ENCODE peak calls at places on chromosomes 4 and X, in seven cellular contexts. One of them, this sample, is unnamed.

GRCh38 chr4:189436207-189436606 is 504.5 kb upstream of the FRG1 start:
- DNase-seq in GM23338: peak; percentile 73
- DNase-seq in CD8-positive, alpha-beta T cell: no peak
- DNase-seq in heart left ventricle: no peak
- DNase-seq in tibial nerve: no peak
- DNase-seq in cardiac muscle cell: no peak
- DNase-seq in lower lobe of right lung: no peak
- DNase-seq in this sample: no peak

GRCh38 chrX:7147431-7147977 is at the start of gene STS:
- DNase-seq in CD8-positive, alpha-beta T cell: peak; percentile 48
- DNase-seq in cardiac muscle cell: peak; percentile 70
- DNase-seq in heart left ventricle: peak; percentile 68
- DNase-seq in lower lobe of right lung: peak; percentile 58
- DNase-seq in tibial nerve: peak; percentile 4
- DNase-seq in GM23338: peak; percentile 29
- DNase-seq in this sample: peak; percentile 37

GRCh38 chr4:39732728-39733127 is 34.8 kb downstream of the UBE2K start:
- DNase-seq in GM23338: no peak
- DNase-seq in cardiac muscle cell: no peak
- DNase-seq in CD8-positive, alpha-beta T cell: no peak
- DNase-seq in heart left ventricle: no peak
- DNase-seq in lower lobe of right lung: no peak
- DNase-seq in tibial nerve: no peak
- DNase-seq in this sample: no peak

GRCh38 chr4:53558061-53558801 is 33.1 kb downstream of the LNX1 start:
- DNase-seq in cardiac muscle cell: no peak
- DNase-seq in heart left ventricle: no peak
- DNase-seq in CD8-positive, alpha-beta T cell: no peak
- DNase-seq in lower lobe of right lung: no peak
- DNase-seq in GM23338: peak; percentile 44
- DNase-seq in tibial nerve: no peak
- DNase-seq in this sample: no peak

GRCh38 chr4:145333786-145334185 is 147.9 kb upstream of the SMAD1 start:
- DNase-seq in CD8-positive, alpha-beta T cell: no peak
- DNase-seq in tibial nerve: no peak
- DNase-seq in lower lobe of right lung: no peak
- DNase-seq in heart left ventricle: no peak
- DNase-seq in GM23338: no peak
- DNase-seq in cardiac muscle cell: no peak
- DNase-seq in this sample: no peak

GRCh38 chrX:71606536-71607216 is 11.6 kb downstream of the CXCR3 start:
- DNase-seq in heart left ventricle: no peak
- DNase-seq in cardiac muscle cell: no peak
- DNase-seq in CD8-positive, alpha-beta T cell: peak; percentile 53
- DNase-seq in lower lobe of right lung: no peak
- DNase-seq in tibial nerve: no peak
- DNase-seq in GM23338: no peak
- DNase-seq in this sample: no peak

GRCh38 chr4:112706840-112707207 is 69.9 kb downstream of the LARP7 start:
- DNase-seq in CD8-positive, alpha-beta T cell: no peak
- DNase-seq in heart left ventricle: no peak
- DNase-seq in GM23338: no peak
- DNase-seq in lower lobe of right lung: no peak
- DNase-seq in cardiac muscle cell: no peak
- DNase-seq in tibial nerve: no peak
- DNase-seq in this sample: no peak

GRCh38 chr4:28966982-28967381 is 1753.2 kb upstream of the PCDH7 start:
- DNase-seq in heart left ventricle: no peak
- DNase-seq in GM23338: no peak
- DNase-seq in tibial nerve: no peak
- DNase-seq in lower lobe of right lung: no peak
- DNase-seq in cardiac muscle cell: no peak
- DNase-seq in CD8-positive, alpha-beta T cell: no peak
- DNase-seq in this sample: no peak

GRCh38 chr4:188578657-188579056 is 439.4 kb downstream of the TRIML1 start:
- DNase-seq in GM23338: no peak
- DNase-seq in CD8-positive, alpha-beta T cell: no peak
- DNase-seq in cardiac muscle cell: no peak
- DNase-seq in heart left ventricle: no peak
- DNase-seq in lower lobe of right lung: no peak
- DNase-seq in tibial nerve: no peak
- DNase-seq in this sample: no peak

GRCh38 chr4:153421980-153422379 is 44.2 kb upstream of the TMEM131L start:
- DNase-seq in heart left ventricle: no peak
- DNase-seq in tibial nerve: no peak
- DNase-seq in GM23338: no peak
- DNase-seq in cardiac muscle cell: no peak
- DNase-seq in CD8-positive, alpha-beta T cell: no peak
- DNase-seq in lower lobe of right lung: no peak
- DNase-seq in this sample: no peak

GRCh38 chr4:4866124-4866832 is 6.8 kb downstream of the MSX1 start:
- DNase-seq in GM23338: peak; percentile 57
- DNase-seq in cardiac muscle cell: peak; percentile 46
- DNase-seq in CD8-positive, alpha-beta T cell: no peak
- DNase-seq in lower lobe of right lung: no peak
- DNase-seq in tibial nerve: no peak
- DNase-seq in heart left ventricle: no peak
- DNase-seq in this sample: no peak
- H3K4me3 ChIP-seq in GM23338: peak overlapping the region; percentile 50
- H3K4me3 ChIP-seq in cardiac muscle cell: peak overlapping the region; percentile 30
- H3K4me3 ChIP-seq in CD8-positive, alpha-beta T cell: no peak overlapping the region
- H3K4me3 ChIP-seq in lower lobe of right lung: peak overlapping the region; percentile 18
- H3K4me3 ChIP-seq in tibial nerve: peak overlapping the region; percentile 2
- H3K4me3 ChIP-seq in heart left ventricle: peak overlapping the region; percentile 34
- H3K4me3 ChIP-seq in this sample: peak overlapping the region; percentile 32

GRCh38 chr4:3323071-3323481 is 30.3 kb downstream of the RGS12 start:
- DNase-seq in GM23338: no peak
- DNase-seq in lower lobe of right lung: no peak
- DNase-seq in tibial nerve: no peak
- DNase-seq in cardiac muscle cell: no peak
- DNase-seq in CD8-positive, alpha-beta T cell: no peak
- DNase-seq in heart left ventricle: no peak
- DNase-seq in this sample: no peak
- TF ChIP-seq CTCF in GM23338: no peak
- TF ChIP-seq CTCF in lower lobe of right lung: no peak
- TF ChIP-seq CTCF in tibial nerve: no peak
- TF ChIP-seq CTCF in cardiac muscle cell: no peak
- TF ChIP-seq CTCF in CD8-positive, alpha-beta T cell: no peak
- TF ChIP-seq CTCF in heart left ventricle: no peak
- TF ChIP-seq CTCF in this sample: no peak

DNA sequence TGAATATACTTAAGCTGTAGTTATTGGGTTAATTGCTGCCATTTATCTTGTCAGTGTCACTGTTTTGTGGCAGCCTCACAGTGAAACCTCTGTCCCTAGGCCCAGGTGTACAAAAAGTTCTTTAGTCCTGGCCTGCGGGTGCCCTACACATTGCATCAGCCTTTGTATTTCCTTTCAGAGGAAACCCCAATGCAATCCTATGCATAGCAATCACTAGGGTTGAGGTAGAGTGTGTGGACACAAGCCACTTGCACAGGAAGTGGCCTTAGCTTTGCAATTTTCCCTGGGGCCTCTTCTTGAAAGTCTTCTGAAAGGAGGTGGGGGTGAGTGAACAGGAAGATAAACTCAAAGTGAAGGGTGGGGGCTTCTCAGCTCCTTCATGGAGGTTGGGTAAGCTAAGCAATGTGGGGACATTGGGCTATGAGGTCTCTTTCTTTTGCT is 27.8 kb downstream of the VSIG4 start:
- DNase-seq in cardiac muscle cell: no peak
- DNase-seq in GM23338: no peak
- DNase-seq in heart left ventricle: no peak
- DNase-seq in lower lobe of right lung: no peak
- DNase-seq in tibial nerve: no peak
- DNase-seq in CD8-positive, alpha-beta T cell: no peak
- DNase-seq in this sample: no peak
- H3K4me1 ChIP-seq in cardiac muscle cell: no peaks in the 10 kb centered on the region
- H3K4me1 ChIP-seq in GM23338: no peaks in the 10 kb centered on the region
- H3K4me1 ChIP-seq in heart left ventricle: no peaks in the 10 kb centered on the region
- H3K4me1 ChIP-seq in lower lobe of right lung: no peaks in the 10 kb centered on the region
- H3K4me1 ChIP-seq in tibial nerve: no peaks in the 10 kb centered on the region
- H3K4me1 ChIP-seq in CD8-positive, alpha-beta T cell: peaks cover 55% of the 10 kb centered on the region
- H3K4me1 ChIP-seq in this sample: peaks cover 2% of the 10 kb centered on the region

DNA sequence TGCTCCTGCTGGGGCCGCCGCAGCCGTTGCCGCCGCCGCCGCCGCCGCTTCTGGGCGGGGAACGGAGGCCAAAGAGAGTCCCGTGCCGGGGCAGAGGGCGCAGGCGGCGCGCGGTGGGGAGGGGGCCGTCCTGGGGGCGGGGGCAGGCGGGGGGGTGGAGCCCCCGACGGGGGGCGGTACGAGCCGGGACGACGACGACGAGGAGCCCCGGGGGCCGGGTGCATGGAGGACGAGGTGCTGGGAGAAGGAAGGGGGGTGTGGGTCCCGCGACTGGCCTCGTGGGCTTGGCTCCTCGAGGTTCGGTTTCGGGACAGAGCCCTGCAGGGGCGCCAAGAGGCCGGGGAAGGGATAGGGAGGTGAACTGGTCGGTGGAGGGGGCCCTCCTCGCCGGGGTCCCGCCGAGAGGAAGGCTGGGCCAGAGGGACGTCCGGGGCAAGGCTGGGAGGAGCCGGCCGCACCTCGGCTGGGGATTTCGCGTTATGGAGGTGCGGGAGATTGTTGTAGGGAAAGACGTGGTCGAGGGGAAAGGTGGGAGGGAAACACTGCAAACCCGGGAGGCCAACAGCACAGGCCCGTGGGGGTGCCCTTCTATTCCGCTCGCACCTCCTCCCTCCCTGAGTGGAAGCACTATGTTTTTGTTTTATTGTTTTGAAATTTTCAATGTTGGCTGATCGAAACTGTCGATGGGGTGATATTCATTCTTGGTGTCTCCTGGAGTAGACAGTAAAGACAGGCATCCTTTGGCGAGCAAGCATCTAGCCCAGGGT is 1.9 kb downstream of the BCORL1 start:
- DNase-seq in CD8-positive, alpha-beta T cell: peak; percentile 48
- DNase-seq in GM23338: peak; percentile 32
- DNase-seq in cardiac muscle cell: no peak
- DNase-seq in tibial nerve: peak; percentile 4
- DNase-seq in heart left ventricle: peak; percentile 69
- DNase-seq in lower lobe of right lung: peak; percentile 58
- DNase-seq in this sample: peak; percentile 33
- H3K4me3 ChIP-seq in CD8-positive, alpha-beta T cell: peak overlapping the region; percentile 48
- H3K4me3 ChIP-seq in GM23338: peak overlapping the region; percentile 53
- H3K4me3 ChIP-seq in cardiac muscle cell: no peak overlapping the region
- H3K4me3 ChIP-seq in tibial nerve: peak overlapping the region; percentile 50
- H3K4me3 ChIP-seq in heart left ventricle: no peak overlapping the region
- H3K4me3 ChIP-seq in lower lobe of right lung: no peak overlapping the region
- H3K4me3 ChIP-seq in this sample: no peak overlapping the region

DNA sequence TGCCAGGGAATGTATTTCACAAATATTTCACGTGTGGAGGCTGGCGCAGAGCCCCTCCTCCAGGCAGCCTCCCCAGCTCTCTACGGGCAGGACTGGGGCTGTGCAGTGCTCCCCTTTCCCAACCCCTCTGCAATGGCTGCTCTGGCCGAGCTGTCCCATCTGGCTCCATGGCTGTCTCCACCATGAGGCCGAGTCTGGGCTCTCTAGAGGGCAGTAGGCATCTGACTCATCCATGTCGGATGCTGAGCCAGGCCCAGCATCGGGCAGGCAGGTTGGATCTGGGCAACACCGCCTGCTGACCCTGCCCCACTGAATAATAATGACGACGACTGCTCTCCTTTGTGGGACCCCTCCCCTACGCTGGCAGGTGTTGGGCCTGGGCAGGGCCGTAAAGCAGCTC is 11.0 kb upstream of the SH3TC1 start:
- DNase-seq in cardiac muscle cell: no peak
- DNase-seq in heart left ventricle: no peak
- DNase-seq in CD8-positive, alpha-beta T cell: no peak
- DNase-seq in GM23338: no peak
- DNase-seq in tibial nerve: no peak
- DNase-seq in lower lobe of right lung: no peak
- DNase-seq in this sample: no peak
- TF ChIP-seq CTCF in cardiac muscle cell: no peak
- TF ChIP-seq CTCF in heart left ventricle: no peak
- TF ChIP-seq CTCF in CD8-positive, alpha-beta T cell: no peak
- TF ChIP-seq CTCF in GM23338: no peak
- TF ChIP-seq CTCF in tibial nerve: no peak
- TF ChIP-seq CTCF in lower lobe of right lung: no peak
- TF ChIP-seq CTCF in this sample: no peak

GRCh38 chr4:87006531-87007344 is 71.9 kb downstream of the AFF1 start:
- DNase-seq in heart left ventricle: peak; percentile 96
- DNase-seq in tibial nerve: peak; percentile 86
- DNase-seq in cardiac muscle cell: peak; percentile 97
- DNase-seq in CD8-positive, alpha-beta T cell: peak; percentile 92
- DNase-seq in lower lobe of right lung: peak; percentile 97
- DNase-seq in GM23338: peak; percentile 97
- DNase-seq in this sample: peak; percentile 97

GRCh38 chr4:87005369-87005689 is 70.5 kb downstream of the AFF1 start:
- DNase-seq in cardiac muscle cell: no peak
- DNase-seq in CD8-positive, alpha-beta T cell: no peak
- DNase-seq in heart left ventricle: no peak
- DNase-seq in GM23338: no peak
- DNase-seq in tibial nerve: no peak
- DNase-seq in lower lobe of right lung: no peak
- DNase-seq in this sample: no peak

GRCh38 chr4:87009095-87009648 is 74.4 kb downstream of the AFF1 start:
- DNase-seq in heart left ventricle: no peak
- DNase-seq in tibial nerve: no peak
- DNase-seq in GM23338: no peak
- DNase-seq in lower lobe of right lung: no peak
- DNase-seq in CD8-positive, alpha-beta T cell: no peak
- DNase-seq in cardiac muscle cell: no peak
- DNase-seq in this sample: no peak

GRCh38 chr4:87005690-87006461 is 71.1 kb downstream of the AFF1 start:
- DNase-seq in CD8-positive, alpha-beta T cell: peak; percentile 11
- DNase-seq in lower lobe of right lung: no peak
- DNase-seq in tibial nerve: no peak
- DNase-seq in heart left ventricle: no peak
- DNase-seq in cardiac muscle cell: peak; percentile 37
- DNase-seq in GM23338: peak; percentile 51
- DNase-seq in this sample: no peak

GRCh38 chr4:87007345-87008181 is 72.8 kb downstream of the AFF1 start:
- DNase-seq in cardiac muscle cell: peak; percentile 75
- DNase-seq in tibial nerve: peak; percentile 70
- DNase-seq in GM23338: peak; percentile 71
- DNase-seq in CD8-positive, alpha-beta T cell: peak; percentile 37
- DNase-seq in heart left ventricle: peak; percentile 82
- DNase-seq in lower lobe of right lung: peak; percentile 61
- DNase-seq in this sample: peak; percentile 71
- H3K4me1 ChIP-seq in cardiac muscle cell: peaks cover 45% of the 10 kb centered on the region
- H3K4me1 ChIP-seq in tibial nerve: peaks cover 14% of the 10 kb centered on the region
- H3K4me1 ChIP-seq in GM23338: peaks cover 77% of the 10 kb centered on the region
- H3K4me1 ChIP-seq in CD8-positive, alpha-beta T cell: peaks cover 44% of the 10 kb centered on the region
- H3K4me1 ChIP-seq in heart left ventricle: peaks cover 29% of the 10 kb centered on the region
- H3K4me1 ChIP-seq in lower lobe of right lung: peaks cover 62% of the 10 kb centered on the region
- H3K4me1 ChIP-seq in this sample: peaks cover 51% of the 10 kb centered on the region